ENCODE peak calls at places on chromosomes 7 and 10, in six cellular contexts. Z, I, W, Q, Y and R are unnamed samples.

GRCh38 chr7:135210818-135211178 is 528 bp downstream of the WDR91 start:
- DNase-seq in I (no peak), Y (peak), Z (no peak), W (peak), Q (no peak), R (peak)

GRCh38 chr7:77665161-77665560 is 31.1 kb upstream of the RSBN1L start:
- DNase-seq in W (no peak), Q (peak), Y (no peak), I (no peak), Z (no peak), R (no peak)

GRCh38 chr7:106039486-106040060 is 72.5 kb downstream of the SYPL1 start:
- DNase-seq in W (peak), Y (peak), Q (peak), I (no peak), Z (peak), R (peak)

GRCh38 chr7:98168181-98168903 is 42.9 kb upstream of the BHLHA15 start:
- DNase-seq in Y (peak), W (peak), Z (peak), Q (peak), I (peak), R (peak)

GRCh38 chr7:115227473-115228235 is 305.8 kb downstream of the MDFIC start:
- DNase-seq in Y (no peak), I (no peak), Z (no peak), Q (no peak), W (no peak), R (no peak)

GRCh38 chr7:34371922-34372321 is 286.1 kb upstream of the NPSR1 start:
- DNase-seq in Z (no peak), I (no peak), Q (no peak), Y (no peak), W (no peak), R (no peak)

GRCh38 chr10:101780187-101780817 is 2.9 kb downstream of the NPM3 start:
- DNase-seq in W (no peak), Q (no peak), Y (no peak), Z (no peak), I (peak), R (no peak)

GRCh38 chr10:3574451-3574850 is 210.6 kb downstream of the KLF6 start:
- DNase-seq in W (no peak), Y (no peak), Q (no peak), Z (no peak), I (no peak), R (no peak)

GRCh38 chr10:47350671-47351640 is 2.8 kb downstream of the RBP3 start:
- DNase-seq in Z (no peak), Q (no peak), Y (no peak), W (no peak), I (no peak), R (no peak)

GRCh38 chr10:91194497-91195179 is 25.8 kb upstream of the PCGF5 start:
- DNase-seq in I (no peak), Y (peak), Z (no peak), W (peak), Q (peak), R (peak)

GRCh38 chr10:75202321-75203096 is 8.1 kb upstream of the VDAC2 start:
- DNase-seq in I (no peak), Y (peak), Z (no peak), Q (peak), W (peak), R (peak)

GRCh38 chr7:105521027-105521730 is 892 bp downstream of the PUS7 start:
- DNase-seq in Y (peak), W (peak), Q (peak), I (peak), Z (peak), R (peak)

GRCh38 chr10:3654496-3654895 is 130.5 kb downstream of the KLF6 start:
- DNase-seq in W (no peak), Y (peak), Z (no peak), I (no peak), Q (no peak), R (peak)

GRCh38 chr10:79161557-79161956 is 92.8 kb downstream of the ZMIZ1 start:
- DNase-seq in Y (no peak), Z (no peak), I (no peak), W (no peak), Q (no peak), R (no peak)

GRCh38 chr7:74049997-74050798 is 22.2 kb downstream of the ELN start:
- DNase-seq in Q (no peak), I (no peak), Z (no peak), W (no peak), Y (no peak), R (no peak)

GRCh38 chr10:7710446-7710845 is 7.3 kb downstream of the ITIH2 start:
- DNase-seq in W (no peak), Y (no peak), Z (no peak), Q (no peak), I (no peak), R (no peak)

GRCh38 chr7:44988718-44989117 is 9.9 kb upstream of the MYO1G start:
- DNase-seq in W (no peak), Q (no peak), Y (no peak), I (no peak), Z (no peak), R (peak)

GRCh38 chr10:89793649-89794254 is 92.4 kb downstream of the KIF20B start:
- DNase-seq in W (peak), Q (peak), Z (no peak), I (peak), Y (peak), R (peak)

GRCh38 chr7:150382844-150383225 is 3.7 kb downstream of the ZNF775 start:
- DNase-seq in Y (no peak), Z (no peak), W (no peak), Q (no peak), I (no peak), R (peak)
- H3K4me3 ChIP-seq in Y (no peak), Z (no peak), W (no peak), Q (no peak), I (no peak), R (no peak)

DNA sequence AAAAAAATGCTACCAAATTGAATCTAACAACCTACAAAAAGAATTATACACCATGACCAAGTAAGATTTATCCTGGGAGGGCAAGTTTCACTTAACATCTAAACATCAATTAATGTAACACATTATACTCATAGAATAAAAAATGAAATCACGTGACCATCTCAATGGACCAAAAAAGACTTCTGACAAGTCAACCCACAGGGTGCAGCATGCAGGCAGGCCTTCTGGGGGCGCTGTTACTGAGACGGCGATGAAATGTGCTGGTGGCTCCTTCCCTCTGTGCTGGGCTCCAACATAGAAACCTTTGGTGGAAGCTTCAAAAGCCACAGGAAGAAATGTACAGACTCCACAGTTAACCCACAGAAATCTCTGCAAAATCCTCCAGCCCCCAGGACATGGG is 103.1 kb downstream of the INHBA start:
- DNase-seq in I (peak), Z (no peak), Y (no peak), W (no peak), Q (no peak), R (no peak)
- TF ChIP-seq CTCF in I (peak), Z (no peak), Y (no peak), W (peak), Q (no peak), R (peak)

GRCh38 chr7:16466087-16466472 is 542 bp upstream of the SOSTDC1 start:
- DNase-seq in W (no peak), Z (no peak), Q (no peak), Y (peak), I (no peak), R (no peak)
- H3K4me3 ChIP-seq in W (peak), Z (no peak), Q (peak), Y (peak), I (no peak), R (no peak)

DNA sequence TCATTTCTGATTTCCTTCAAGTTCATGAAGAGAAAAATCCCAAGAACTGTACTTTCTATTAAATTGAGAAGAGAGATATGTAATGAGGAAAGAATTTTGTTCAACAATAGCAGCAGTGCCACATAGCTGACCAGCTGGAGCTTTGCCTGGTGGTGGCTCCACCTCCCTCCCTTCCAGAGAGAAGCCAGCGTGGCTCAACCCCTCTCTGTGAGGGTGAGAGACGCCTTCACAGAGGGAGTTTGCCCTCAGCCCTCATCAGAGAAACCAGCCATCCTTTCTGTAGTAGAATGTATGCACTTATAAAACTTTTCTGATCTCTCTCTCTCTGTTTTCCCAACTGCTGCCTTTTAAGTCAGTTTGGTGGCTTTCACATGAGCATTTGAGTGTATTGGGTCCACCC is 20.5 kb upstream of the COL1A2 start:
- DNase-seq in Y (peak), Q (peak), Z (peak), I (no peak), W (peak), R (peak)
- TF ChIP-seq CTCF in Y (peak), Q (peak), Z (no peak), I (peak), W (no peak), R (no peak)

DNA sequence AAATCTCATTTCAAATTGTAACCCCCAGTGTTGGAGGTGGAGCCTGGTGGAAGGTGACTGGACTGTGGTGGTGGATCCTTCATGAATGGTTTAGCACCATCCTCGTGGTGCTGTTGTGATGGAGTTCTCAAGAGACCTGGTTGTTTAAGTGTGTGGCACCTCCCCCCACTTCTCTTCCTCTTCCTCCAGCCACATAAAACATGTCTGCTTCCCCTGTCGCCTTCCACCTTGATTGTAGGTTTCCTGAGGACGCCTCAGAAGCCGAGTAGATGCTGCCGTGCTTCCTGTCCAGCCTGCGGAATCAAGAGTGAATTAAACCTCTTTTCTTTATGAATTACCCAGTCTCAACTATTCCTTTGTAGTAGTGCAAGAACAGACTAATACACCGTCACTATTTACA is 21.0 kb downstream of the GRB10 start:
- DNase-seq in Y (no peak), W (no peak), Z (no peak), I (no peak), Q (no peak), R (no peak)
- H3K4me3 ChIP-seq in Y (no peak), W (no peak), Z (no peak), I (no peak), Q (no peak), R (no peak)

DNA sequence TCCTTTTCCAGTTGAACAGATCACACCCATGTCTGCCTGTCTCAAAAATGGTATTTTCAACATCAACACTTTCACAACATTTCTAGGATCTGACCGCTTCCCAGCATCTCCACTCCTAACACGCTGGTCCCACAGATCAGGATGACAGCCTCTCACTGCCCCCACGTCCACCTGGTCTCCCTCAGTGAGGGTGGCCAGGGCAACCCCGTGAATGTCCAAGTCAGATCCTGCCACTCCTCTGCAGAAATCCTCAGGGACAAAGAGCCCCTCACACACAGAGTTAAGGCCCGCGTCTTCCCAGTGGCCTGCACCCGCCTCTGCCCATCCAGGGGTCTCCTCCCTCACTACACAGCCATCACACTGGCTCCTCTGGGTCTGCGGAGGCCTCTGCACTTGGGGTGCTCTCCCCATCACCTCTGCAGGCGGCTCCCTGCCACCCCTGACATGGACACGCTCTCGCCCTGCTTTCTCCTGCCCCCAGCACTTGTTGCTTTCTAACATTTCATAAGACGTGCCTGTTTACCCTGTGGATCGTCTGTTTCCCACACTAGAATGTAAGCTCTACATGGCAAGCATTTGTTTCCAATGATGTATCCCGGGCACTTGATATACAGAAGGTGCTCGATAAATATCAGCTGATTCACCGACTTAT is 20.0 kb downstream of the GNA12 start:
- DNase-seq in Z (no peak), W (no peak), I (no peak), Y (no peak), Q (no peak), R (no peak)
- TF ChIP-seq CTCF in Z (no peak), W (no peak), I (no peak), Y (no peak), Q (no peak), R (no peak)

DNA sequence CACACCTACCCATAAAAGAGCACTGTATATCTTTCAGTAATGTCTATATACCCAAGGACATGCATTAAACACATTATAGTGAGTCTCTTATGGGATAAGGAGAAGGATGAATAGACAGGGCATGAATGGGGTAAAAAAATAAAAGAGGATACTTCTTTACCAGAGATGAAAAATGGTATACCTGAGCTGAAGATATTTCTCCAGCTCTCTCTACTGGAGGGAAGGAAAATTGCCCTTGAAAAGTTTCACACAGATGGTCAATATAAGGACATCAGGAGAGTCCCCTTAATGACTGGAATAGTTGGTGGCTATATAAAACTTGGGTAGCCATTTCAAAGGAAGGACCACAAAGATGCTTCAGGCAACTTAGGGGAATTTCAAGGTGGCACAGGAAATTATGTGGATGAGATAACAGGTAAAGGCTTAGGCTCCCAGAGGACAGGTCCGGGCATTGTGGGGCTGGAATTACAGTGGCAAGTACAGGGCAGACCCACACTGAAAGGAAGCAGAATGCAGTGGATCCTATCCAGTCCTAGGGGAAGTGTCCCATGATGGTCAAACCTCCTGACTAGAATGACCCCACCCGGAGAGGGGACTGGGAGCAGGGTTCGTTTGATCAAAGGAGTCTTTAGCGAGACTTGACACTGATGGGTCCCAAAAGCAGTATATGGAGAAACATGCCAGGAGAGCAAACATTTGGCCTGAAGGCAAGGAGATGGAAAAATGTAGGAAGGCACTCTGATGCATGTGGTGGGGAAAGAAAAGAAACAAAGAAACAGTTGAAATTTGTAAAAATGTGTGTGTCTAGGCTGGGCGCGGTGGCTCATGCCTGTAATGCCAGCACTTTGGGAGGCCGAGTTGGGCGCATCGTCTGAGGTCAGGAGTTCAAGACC is 35.6 kb downstream of the PLAU start:
- DNase-seq in Q (no peak), Z (no peak), W (no peak), I (no peak), Y (no peak), R (no peak)
- H3K4me3 ChIP-seq in Q (no peak), Z (no peak), W (no peak), I (no peak), Y (no peak), R (no peak)

GRCh38 chr7:76330673-76331072 is 28.1 kb downstream of the YWHAG start:
- DNase-seq in Z (no peak), Y (no peak), W (no peak), I (no peak), Q (no peak), R (no peak)
- TF ChIP-seq CTCF in Z (no peak), Y (no peak), W (no peak), I (peak), Q (peak), R (peak)

GRCh38 chr10:121159670-121160069 is 308.5 kb downstream of the WDR11 start:
- DNase-seq in Y (no peak), Q (no peak), Z (no peak), I (no peak), W (no peak), R (no peak)

GRCh38 chr10:121158988-121159579 is 307.9 kb downstream of the WDR11 start:
- DNase-seq in I (no peak), Q (no peak), Z (no peak), Y (no peak), W (peak), R (no peak)

GRCh38 chr10:121155742-121156141 is 304.6 kb downstream of the WDR11 start:
- DNase-seq in Y (no peak), I (no peak), W (no peak), Z (no peak), Q (no peak), R (no peak)

GRCh38 chr10:121154846-121155245 is 303.7 kb downstream of the WDR11 start:
- DNase-seq in Z (no peak), Y (no peak), I (no peak), Q (no peak), W (peak), R (no peak)

DNA sequence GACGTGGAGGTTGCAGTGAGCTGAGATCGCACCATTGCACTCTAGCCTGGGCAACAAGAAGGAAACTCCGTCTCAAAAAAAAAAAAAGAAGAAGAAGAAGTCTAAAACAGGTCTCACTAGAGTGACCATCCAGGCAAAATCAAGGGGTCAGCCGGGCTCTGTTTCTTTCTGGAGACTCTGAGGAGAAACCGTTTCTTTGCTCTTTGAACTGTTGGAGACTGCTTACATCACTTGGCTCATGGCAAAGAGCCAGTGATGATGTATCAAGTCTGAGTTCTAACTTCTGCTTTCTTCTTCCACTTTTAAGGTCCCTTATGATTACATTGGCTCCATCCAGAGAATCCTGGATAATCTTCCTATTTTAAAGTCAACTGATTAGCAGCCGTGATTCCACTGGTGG is 306.8 kb downstream of the WDR11 start:
- DNase-seq in Z (no peak), Y (no peak), Q (peak), I (no peak), W (peak), R (no peak)
- H3K4me3 ChIP-seq in Z (no peak), Y (no peak), Q (no peak), I (no peak), W (no peak), R (no peak)